ENCODE peak calls at places on chromosomes 11 and 22, in five cellular contexts. G is stimulated activated CD4-positive, alpha-beta T cell treated with anti-CD3 and anti-CD28 coated beads, Interleukin-2, amount 100 ng/mL, for 48 hours; J is WTC11; I is AG10803; F is left ventricle myocardium inferior. N is an unnamed sample.

GRCh38 chr11:11909727-11910126 is 68.0 kb downstream of the USP47 start:
- DNase-seq in G (no peak), J (no peak), I (peak), F (no peak), N (no peak)

GRCh38 chr11:10318527-10318802 is 13.6 kb downstream of the ADM start:
- DNase-seq in G (no peak), J (no peak), I (no peak), F (no peak), N (no peak)

GRCh38 chr11:65471410-65471762 is 27.5 kb upstream of the MALAT1 start:
- DNase-seq in G (no peak), J (peak), I (peak), F (peak), N (no peak)

GRCh38 chr11:36019722-36020121 is 75.9 kb downstream of the LDLRAD3 start:
- DNase-seq in G (no peak), J (no peak), I (no peak), F (no peak), N (no peak)

GRCh38 chr11:112620621-112621394 is 340.4 kb upstream of the NCAM1 start:
- DNase-seq in G (no peak), J (no peak), I (no peak), F (no peak), N (no peak)

GRCh38 chr11:125338435-125338834 is 157.6 kb downstream of the FEZ1 start:
- DNase-seq in G (no peak), J (no peak), I (no peak), F (no peak), N (no peak)

GRCh38 chr22:42912049-42912448 is 55.0 kb upstream of the ARFGAP3 start:
- DNase-seq in G (no peak), J (no peak), I (no peak), F (no peak), N (no peak)

GRCh38 chr22:46171940-46172339 is 21.6 kb downstream of the PPARA start:
- DNase-seq in G (no peak), J (no peak), I (peak), F (no peak), N (no peak)

GRCh38 chr22:21909871-21910270 is 42.4 kb upstream of the MAPK1 start:
- DNase-seq in G (no peak), J (no peak), I (no peak), F (no peak), N (no peak)

GRCh38 chr22:24087071-24087795 is 76.1 kb downstream of the CABIN1 start:
- DNase-seq in G (no peak), J (no peak), I (no peak), F (no peak), N (no peak)